ENCODE peak calls at places on chromosomes 16 and 17, in four cellular contexts. K, C, V and O are unnamed samples.

GRCh38 chr17:41647038-41647813 is 22.9 kb upstream of the KRT17 start:
- DNase-seq in K (no peak), C (no peak), V (no peak), O (no peak)

GRCh38 chr16:11152677-11153321 is 103.2 kb downstream of the SOCS1 start:
- DNase-seq in K (no peak), C (no peak), V (no peak), O (no peak)

GRCh38 chr16:4205971-4206370 is 35.9 kb downstream of the SRL start:
- DNase-seq in K (no peak), C (no peak), V (no peak), O (no peak)

GRCh38 chr16:23975293-23975692 is 139.5 kb downstream of the PRKCB start:
- DNase-seq in K (no peak), C (no peak), V (no peak), O (no peak)

GRCh38 chr17:78838574-78839005 is 2.0 kb downstream of the USP36 start:
- DNase-seq in K (no peak), C (no peak), V (no peak), O (no peak)

GRCh38 chr17:61209524-61209923 is 190.1 kb upstream of the TBX2 start:
- DNase-seq in K (no peak), C (no peak), V (no peak), O (no peak)

GRCh38 chr17:50214986-50215730 is 13.7 kb upstream of the COL1A1 start:
- DNase-seq in K (no peak), C (peak; percentile 58), V (no peak), O (peak; percentile 37)

GRCh38 chr16:3472878-3473595 is 22.3 kb downstream of the C16orf90 start:
- DNase-seq in K (no peak), C (no peak), V (peak; percentile 22), O (no peak)

GRCh38 chr17:185445-186138 is 4.1 kb upstream of the DOC2B start:
- DNase-seq in K (no peak), C (no peak), V (no peak), O (no peak)

GRCh38 chr16:25097304-25097988 is 14.1 kb upstream of the LCMT1 start:
- DNase-seq in K (no peak), C (no peak), V (no peak), O (no peak)

GRCh38 chr16:23060458-23061320 is 88.6 kb downstream of the USP31 start:
- DNase-seq in K (peak; percentile 61), C (peak; percentile 82), V (peak; percentile 22), O (peak; percentile 87)

GRCh38 chr16:75420987-75421819 is 12.1 kb downstream of the CFDP1 start:
- DNase-seq in K (peak; percentile 60), C (peak; percentile 76), V (no peak), O (peak; percentile 77)

GRCh38 chr17:37458805-37459204 is 30.9 kb upstream of the DUSP14 start:
- DNase-seq in K (no peak), C (peak; percentile 66), V (no peak), O (no peak)

GRCh38 chr16:83972256-83973008 is 4.4 kb downstream of the NECAB2 start:
- DNase-seq in K (no peak), C (no peak), V (no peak), O (no peak)

GRCh38 chr17:76713765-76714164 is 3.0 kb upstream of the MXRA7 start:
- DNase-seq in K (peak; percentile 19), C (no peak), V (no peak), O (no peak)

GRCh38 chr17:70447588-70447987 is 278.3 kb downstream of the KCNJ2 start:
- DNase-seq in K (no peak), C (no peak), V (no peak), O (no peak)

GRCh38 chr17:76542566-76542971 is 2.7 kb downstream of the PRCD start:
- DNase-seq in K (peak; percentile 30), C (no peak), V (no peak), O (no peak)

GRCh38 chr17:42681976-42682375 is 333 bp upstream of the CCR10 start:
- DNase-seq in K (no peak), C (no peak), V (no peak), O (no peak)

GRCh38 chr17:42684033-42684625 is 1.8 kb downstream of the CNTNAP1 start:
- DNase-seq in K (no peak), C (no peak), V (no peak), O (no peak)

GRCh38 chr17:42683407-42684031 is 1.2 kb downstream of the CNTNAP1 start:
- DNase-seq in K (peak; percentile 51), C (no peak), V (no peak), O (peak; percentile 60)

GRCh38 chr17:42680331-42680808 is 1.3 kb downstream of the CCR10 start:
- DNase-seq in K (no peak), C (no peak), V (no peak), O (peak; percentile 73)

DNA sequence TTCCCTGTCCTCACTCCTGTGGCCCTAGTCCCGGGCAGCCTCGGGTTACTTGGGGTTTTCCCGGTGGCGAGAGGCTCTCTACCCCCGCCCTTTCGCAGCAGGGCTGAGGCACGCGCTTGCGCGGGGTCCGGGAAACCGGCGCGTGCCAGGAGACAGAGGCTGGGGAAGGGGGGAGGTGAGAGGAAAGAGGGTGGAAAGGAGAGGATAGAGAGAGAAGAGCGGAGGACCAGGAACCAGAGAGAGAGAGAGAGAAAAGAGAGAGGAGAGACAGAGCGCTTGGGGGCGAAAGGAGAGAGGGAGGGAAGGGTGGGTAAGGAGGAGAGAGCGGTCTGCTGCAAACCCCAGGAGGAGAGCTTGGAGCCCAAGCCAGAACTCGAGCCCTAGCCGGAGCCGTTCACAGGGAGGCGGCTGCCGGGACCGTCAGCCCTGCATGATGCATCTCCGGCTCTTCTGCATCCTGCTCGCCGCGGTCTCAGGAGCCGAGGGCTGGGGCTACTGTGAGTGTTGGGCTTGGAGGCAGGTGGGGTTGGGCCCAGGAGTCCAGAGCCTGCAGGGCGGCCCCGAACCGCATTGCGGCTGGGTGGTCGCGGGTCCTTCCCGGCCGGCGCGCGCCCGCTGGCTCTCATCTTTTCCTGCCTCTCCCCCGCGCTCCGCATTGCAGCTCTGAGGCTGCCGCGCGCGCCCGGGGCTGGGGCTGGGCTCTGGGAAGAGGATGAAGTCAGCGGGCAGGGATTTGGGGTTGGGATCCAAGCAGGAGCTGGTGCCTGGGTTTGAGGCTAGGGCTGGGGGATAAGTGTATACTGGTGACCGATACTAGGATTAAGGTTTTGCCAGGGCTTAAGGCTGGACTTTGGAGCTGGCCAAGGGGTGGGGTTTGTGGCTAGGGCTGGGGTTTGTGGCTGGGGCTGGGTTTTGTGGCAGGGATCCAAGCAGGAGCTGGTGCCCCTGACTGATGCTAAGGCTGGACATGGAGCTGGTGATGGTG is at the start of gene CNTNAP1:
- DNase-seq in K (peak; percentile 80), C (peak; percentile 81), V (no peak), O (peak; percentile 80)
- H3K4me3 ChIP-seq in K (peak within 1 kb of the TSS; percentile 50), C (peak within 1 kb of the TSS; percentile 74), V (peak within 1 kb of the TSS; percentile 58), O (peak within 1 kb of the TSS; percentile 48)

GRCh38 chr17:40447148-40447644 is 3.9 kb downstream of the IGFBP4 start:
- DNase-seq in K (no peak), C (peak; percentile 35), V (no peak), O (peak; percentile 67)
- H3K4me3 ChIP-seq in K (peak overlapping the region; percentile 74), C (peak overlapping the region; percentile 99), V (peak overlapping the region; percentile 30), O (peak overlapping the region; percentile 87)

GRCh38 chr17:7840875-7841274 is 6.9 kb downstream of the KDM6B start:
- DNase-seq in K (no peak), C (no peak), V (no peak), O (no peak)
- H3K4me3 ChIP-seq in K (no peak overlapping the region), C (peak overlapping the region; percentile 81), V (peak overlapping the region; percentile 70), O (no peak overlapping the region)

DNA sequence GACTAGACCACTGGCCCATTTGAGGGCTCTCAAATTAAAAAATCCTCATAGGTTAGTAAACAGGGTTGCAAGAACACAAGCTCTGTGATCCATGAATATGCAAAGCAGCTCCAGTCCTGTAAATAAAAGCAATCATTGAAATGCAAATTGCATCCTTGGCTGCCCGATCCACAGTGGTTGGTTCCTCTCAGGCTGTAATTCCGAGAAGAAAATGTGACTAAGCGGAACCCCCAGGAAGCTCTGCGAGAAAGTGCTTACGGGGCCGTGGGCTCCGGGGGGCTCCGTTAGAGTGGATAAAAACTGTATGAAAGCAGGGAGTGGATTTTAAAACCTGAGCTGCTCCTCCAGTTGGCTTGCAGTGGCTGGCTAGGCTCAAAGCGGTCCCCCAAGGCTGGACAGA is 2.5 kb downstream of the GPRC5B start:
- DNase-seq in K (no peak), C (no peak), V (no peak), O (no peak)
- H3K4me3 ChIP-seq in K (no peak overlapping the region), C (no peak overlapping the region), V (no peak overlapping the region), O (no peak overlapping the region)